ENCODE peak calls at places on chromosomes 6 and 20, in ten cellular contexts. One of them, this sample, is unnamed.
A peak's percentile ranks its signal among the peaks of the same experiment; 100 is the strongest.

GRCh38 chr6:75213732-75214131 is 7.9 kb upstream of the COL12A1 start:
- DNase-seq in mammary epithelial cell: no peak
- DNase-seq in prostate gland: no peak
- DNase-seq in neural progenitor cell: no peak
- DNase-seq in cardiac muscle cell: no peak
- DNase-seq in hepatocyte: no peak
- DNase-seq in heart right ventricle: no peak
- DNase-seq in foreskin keratinocyte: no peak
- DNase-seq in lower lobe of right lung: no peak
- DNase-seq in tibial artery: no peak
- DNase-seq in this sample: no peak

GRCh38 chr6:2714359-2714895 is 36.3 kb downstream of the MYLK4 start:
- DNase-seq in mammary epithelial cell: peak; percentile 58
- DNase-seq in prostate gland: no peak
- DNase-seq in neural progenitor cell: no peak
- DNase-seq in cardiac muscle cell: peak; percentile 92
- DNase-seq in hepatocyte: no peak
- DNase-seq in heart right ventricle: no peak
- DNase-seq in foreskin keratinocyte: peak; percentile 54
- DNase-seq in lower lobe of right lung: no peak
- DNase-seq in tibial artery: no peak
- DNase-seq in this sample: no peak

GRCh38 chr6:142570221-142570671 is 268.4 kb downstream of the ADGRG6 start:
- DNase-seq in mammary epithelial cell: peak; percentile 85
- DNase-seq in prostate gland: peak; percentile 28
- DNase-seq in neural progenitor cell: no peak
- DNase-seq in cardiac muscle cell: no peak
- DNase-seq in hepatocyte: peak; percentile 36
- DNase-seq in heart right ventricle: no peak
- DNase-seq in foreskin keratinocyte: peak; percentile 88
- DNase-seq in lower lobe of right lung: no peak
- DNase-seq in tibial artery: no peak
- DNase-seq in this sample: no peak

GRCh38 chr6:37182736-37183590 is 13.0 kb downstream of the PIM1 start:
- DNase-seq in mammary epithelial cell: no peak
- DNase-seq in prostate gland: no peak
- DNase-seq in neural progenitor cell: no peak
- DNase-seq in cardiac muscle cell: peak; percentile 65
- DNase-seq in hepatocyte: no peak
- DNase-seq in heart right ventricle: no peak
- DNase-seq in foreskin keratinocyte: no peak
- DNase-seq in lower lobe of right lung: peak; percentile 73
- DNase-seq in tibial artery: no peak
- DNase-seq in this sample: peak; percentile 16

GRCh38 chr6:444653-445275 is 53.2 kb downstream of the IRF4 start:
- DNase-seq in mammary epithelial cell: no peak
- DNase-seq in prostate gland: no peak
- DNase-seq in neural progenitor cell: no peak
- DNase-seq in cardiac muscle cell: no peak
- DNase-seq in hepatocyte: no peak
- DNase-seq in heart right ventricle: no peak
- DNase-seq in foreskin keratinocyte: no peak
- DNase-seq in lower lobe of right lung: no peak
- DNase-seq in tibial artery: peak; percentile 12
- DNase-seq in this sample: no peak

GRCh38 chr6:116741571-116741970 is 23.9 kb downstream of the FAM162B start:
- DNase-seq in mammary epithelial cell: no peak
- DNase-seq in prostate gland: no peak
- DNase-seq in neural progenitor cell: no peak
- DNase-seq in cardiac muscle cell: no peak
- DNase-seq in hepatocyte: no peak
- DNase-seq in heart right ventricle: no peak
- DNase-seq in foreskin keratinocyte: no peak
- DNase-seq in lower lobe of right lung: no peak
- DNase-seq in tibial artery: no peak
- DNase-seq in this sample: no peak

GRCh38 chr6:117776441-117776840 is 101.2 kb downstream of the NUS1 start:
- DNase-seq in mammary epithelial cell: peak; percentile 24
- DNase-seq in prostate gland: no peak
- DNase-seq in neural progenitor cell: no peak
- DNase-seq in cardiac muscle cell: no peak
- DNase-seq in hepatocyte: no peak
- DNase-seq in heart right ventricle: no peak
- DNase-seq in foreskin keratinocyte: no peak
- DNase-seq in lower lobe of right lung: no peak
- DNase-seq in tibial artery: no peak
- DNase-seq in this sample: no peak

GRCh38 chr6:134999107-134999506 is 49.2 kb upstream of the ALDH8A1 start:
- DNase-seq in mammary epithelial cell: no peak
- DNase-seq in prostate gland: no peak
- DNase-seq in neural progenitor cell: no peak
- DNase-seq in cardiac muscle cell: no peak
- DNase-seq in hepatocyte: no peak
- DNase-seq in heart right ventricle: no peak
- DNase-seq in foreskin keratinocyte: no peak
- DNase-seq in lower lobe of right lung: no peak
- DNase-seq in tibial artery: no peak
- DNase-seq in this sample: no peak

GRCh38 chr20:58989196-58989595 is 8.1 kb downstream of the NELFCD start:
- DNase-seq in mammary epithelial cell: no peak
- DNase-seq in prostate gland: no peak
- DNase-seq in neural progenitor cell: no peak
- DNase-seq in cardiac muscle cell: no peak
- DNase-seq in hepatocyte: no peak
- DNase-seq in heart right ventricle: no peak
- DNase-seq in foreskin keratinocyte: no peak
- DNase-seq in lower lobe of right lung: no peak
- DNase-seq in tibial artery: peak; percentile 41
- DNase-seq in this sample: no peak

GRCh38 chr20:35735828-35736470 is 6.1 kb downstream of the RBM39 start:
- DNase-seq in mammary epithelial cell: no peak
- DNase-seq in prostate gland: no peak
- DNase-seq in neural progenitor cell: no peak
- DNase-seq in cardiac muscle cell: no peak
- DNase-seq in hepatocyte: no peak
- DNase-seq in heart right ventricle: no peak
- DNase-seq in foreskin keratinocyte: no peak
- DNase-seq in lower lobe of right lung: no peak
- DNase-seq in tibial artery: no peak
- DNase-seq in this sample: no peak

GRCh38 chr6:1164600-1164999 is 147.3 kb upstream of the FOXQ1 start:
- DNase-seq in mammary epithelial cell: no peak
- DNase-seq in prostate gland: no peak
- DNase-seq in neural progenitor cell: no peak
- DNase-seq in cardiac muscle cell: no peak
- DNase-seq in hepatocyte: no peak
- DNase-seq in heart right ventricle: no peak
- DNase-seq in foreskin keratinocyte: no peak
- DNase-seq in lower lobe of right lung: no peak
- DNase-seq in tibial artery: no peak
- DNase-seq in this sample: no peak

GRCh38 chr6:52697903-52698302 is 27.0 kb downstream of the TMEM14A start:
- DNase-seq in mammary epithelial cell: peak; percentile 14
- DNase-seq in prostate gland: no peak
- DNase-seq in neural progenitor cell: no peak
- DNase-seq in cardiac muscle cell: peak; percentile 29
- DNase-seq in hepatocyte: no peak
- DNase-seq in heart right ventricle: no peak
- DNase-seq in foreskin keratinocyte: peak; percentile 12
- DNase-seq in lower lobe of right lung: no peak
- DNase-seq in tibial artery: no peak
- DNase-seq in this sample: no peak

GRCh38 chr20:53635189-53635588 is 41.5 kb upstream of the ZNF217 start:
- DNase-seq in mammary epithelial cell: no peak
- DNase-seq in prostate gland: no peak
- DNase-seq in neural progenitor cell: no peak
- DNase-seq in cardiac muscle cell: no peak
- DNase-seq in hepatocyte: no peak
- DNase-seq in heart right ventricle: no peak
- DNase-seq in foreskin keratinocyte: no peak
- DNase-seq in lower lobe of right lung: no peak
- DNase-seq in tibial artery: no peak
- DNase-seq in this sample: no peak

GRCh38 chr6:2952557-2953095 is 18.7 kb downstream of the SERPINB6 start:
- DNase-seq in mammary epithelial cell: peak; percentile 59
- DNase-seq in prostate gland: peak; percentile 75
- DNase-seq in neural progenitor cell: peak; percentile 76
- DNase-seq in cardiac muscle cell: peak; percentile 92
- DNase-seq in hepatocyte: peak; percentile 85
- DNase-seq in heart right ventricle: peak; percentile 76
- DNase-seq in foreskin keratinocyte: no peak
- DNase-seq in lower lobe of right lung: peak; percentile 86
- DNase-seq in tibial artery: peak; percentile 93
- DNase-seq in this sample: no peak

GRCh38 chr6:17839526-17839925 is 132.8 kb upstream of the NUP153 start:
- DNase-seq in mammary epithelial cell: no peak
- DNase-seq in prostate gland: no peak
- DNase-seq in neural progenitor cell: no peak
- DNase-seq in cardiac muscle cell: no peak
- DNase-seq in hepatocyte: no peak
- DNase-seq in heart right ventricle: no peak
- DNase-seq in foreskin keratinocyte: no peak
- DNase-seq in lower lobe of right lung: no peak
- DNase-seq in tibial artery: no peak
- DNase-seq in this sample: no peak

DNA sequence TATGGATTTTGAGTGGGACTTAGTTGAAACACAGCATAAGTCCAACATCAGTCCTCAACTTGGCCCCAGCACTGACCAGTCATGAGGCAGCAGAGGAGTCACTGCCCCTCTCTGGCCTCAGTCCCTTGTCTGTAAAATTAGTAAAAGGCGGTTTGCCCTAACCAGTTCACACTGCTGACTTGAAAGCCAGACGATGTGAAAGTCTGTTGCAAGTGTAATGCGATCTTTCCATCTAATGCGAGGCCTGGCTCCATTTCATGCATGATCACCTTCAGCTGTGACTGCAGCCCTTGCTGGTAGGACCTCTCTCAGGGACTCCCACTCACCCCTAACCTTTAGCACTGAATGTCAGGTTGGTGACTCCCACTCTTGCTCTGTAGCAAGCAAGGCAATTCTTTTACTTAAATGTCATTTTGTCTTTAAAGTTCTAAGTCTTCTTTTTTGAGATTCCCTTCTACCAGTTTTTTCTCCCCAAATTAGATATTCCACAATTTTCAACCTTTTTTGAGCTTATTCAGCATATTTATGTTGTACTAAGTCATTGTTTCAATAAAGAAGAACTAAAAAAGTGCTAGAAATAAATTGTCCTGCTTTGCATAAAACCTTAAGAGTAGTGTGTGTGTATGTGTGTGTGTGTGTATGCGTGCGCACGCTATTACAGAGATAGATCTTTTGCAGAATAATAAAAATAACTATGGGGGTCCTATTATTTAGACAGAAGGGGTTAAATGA is 245.5 kb downstream of the PACRG start:
- DNase-seq in mammary epithelial cell: no peak
- DNase-seq in prostate gland: no peak
- DNase-seq in neural progenitor cell: peak; percentile 7
- DNase-seq in cardiac muscle cell: no peak
- DNase-seq in hepatocyte: no peak
- DNase-seq in heart right ventricle: no peak
- DNase-seq in foreskin keratinocyte: no peak
- DNase-seq in lower lobe of right lung: no peak
- DNase-seq in tibial artery: no peak
- DNase-seq in this sample: no peak
- H3K27ac ChIP-seq in mammary epithelial cell: no peak overlapping the region
- H3K27ac ChIP-seq in prostate gland: no peak overlapping the region
- H3K27ac ChIP-seq in neural progenitor cell: no peak overlapping the region
- H3K27ac ChIP-seq in cardiac muscle cell: no peak overlapping the region
- H3K27ac ChIP-seq in hepatocyte: no peak overlapping the region
- H3K27ac ChIP-seq in heart right ventricle: no peak overlapping the region
- H3K27ac ChIP-seq in foreskin keratinocyte: no peak overlapping the region
- H3K27ac ChIP-seq in lower lobe of right lung: no peak overlapping the region
- H3K27ac ChIP-seq in tibial artery: no peak overlapping the region
- H3K27ac ChIP-seq in this sample: no peak overlapping the region

DNA sequence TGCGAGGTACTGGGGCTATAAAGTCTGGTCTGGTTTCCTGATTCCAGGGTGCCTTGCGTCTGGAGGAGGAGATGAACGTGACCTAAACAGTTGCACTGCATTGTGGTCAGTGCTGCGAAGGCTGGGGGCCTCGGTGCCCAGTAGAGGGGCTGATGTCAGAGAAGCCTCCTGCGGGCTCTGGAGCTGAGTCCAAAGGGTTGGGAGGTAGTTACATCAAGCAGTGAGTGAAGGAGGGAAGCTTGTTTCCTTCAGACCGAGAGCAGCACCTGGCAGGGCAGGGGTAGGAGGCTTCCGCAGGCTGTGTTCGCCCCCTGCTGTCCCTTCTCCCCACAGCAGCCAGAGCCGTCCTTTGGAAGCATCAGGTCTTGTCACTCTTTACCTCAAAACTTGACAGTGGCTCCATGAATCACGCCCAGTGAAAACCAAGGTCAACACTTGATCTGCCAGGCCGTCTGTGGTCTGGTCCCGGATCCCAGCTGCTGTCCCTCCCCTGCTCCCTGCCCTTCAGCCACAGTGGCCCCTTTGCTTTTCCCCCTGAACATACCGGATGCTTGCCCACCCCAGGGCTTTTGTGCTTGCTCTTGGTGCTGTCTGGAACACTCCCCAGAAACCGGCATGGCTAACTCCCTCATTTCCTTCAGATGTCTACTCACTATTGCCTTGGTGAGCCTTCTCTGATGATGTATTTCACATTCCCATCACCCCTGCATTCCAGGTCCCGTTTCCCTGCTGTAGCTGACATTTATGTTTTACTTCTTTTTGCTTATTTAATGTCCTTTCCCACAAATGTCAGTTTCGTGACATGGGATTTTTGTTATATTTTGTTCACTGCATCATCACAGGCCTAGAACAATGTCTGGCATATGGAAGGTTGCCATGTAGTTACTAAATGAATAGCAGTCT is 7.0 kb downstream of the DYNLRB1 start:
- DNase-seq in mammary epithelial cell: peak; percentile 17
- DNase-seq in prostate gland: peak; percentile 46
- DNase-seq in neural progenitor cell: peak; percentile 69
- DNase-seq in cardiac muscle cell: peak; percentile 55
- DNase-seq in hepatocyte: peak; percentile 79
- DNase-seq in heart right ventricle: no peak
- DNase-seq in foreskin keratinocyte: no peak
- DNase-seq in lower lobe of right lung: no peak
- DNase-seq in tibial artery: peak; percentile 64
- DNase-seq in this sample: peak; percentile 33
- H3K27ac ChIP-seq in mammary epithelial cell: no peak overlapping the region
- H3K27ac ChIP-seq in prostate gland: peak overlapping the region; percentile 86
- H3K27ac ChIP-seq in neural progenitor cell: no peak overlapping the region
- H3K27ac ChIP-seq in cardiac muscle cell: peak overlapping the region; percentile 17
- H3K27ac ChIP-seq in hepatocyte: peak overlapping the region; percentile 74
- H3K27ac ChIP-seq in heart right ventricle: no peak overlapping the region
- H3K27ac ChIP-seq in foreskin keratinocyte: no peak overlapping the region
- H3K27ac ChIP-seq in lower lobe of right lung: peak overlapping the region; percentile 8
- H3K27ac ChIP-seq in tibial artery: peak overlapping the region; percentile 56
- H3K27ac ChIP-seq in this sample: peak overlapping the region; percentile 99

GRCh38 chr6:108671175-108671574 is 110.5 kb downstream of the FOXO3 start:
- DNase-seq in mammary epithelial cell: no peak
- DNase-seq in prostate gland: no peak
- DNase-seq in neural progenitor cell: no peak
- DNase-seq in cardiac muscle cell: no peak
- DNase-seq in hepatocyte: no peak
- DNase-seq in heart right ventricle: no peak
- DNase-seq in foreskin keratinocyte: no peak
- DNase-seq in lower lobe of right lung: no peak
- DNase-seq in tibial artery: no peak
- DNase-seq in this sample: no peak
- H3K27ac ChIP-seq in mammary epithelial cell: no peak overlapping the region
- H3K27ac ChIP-seq in prostate gland: no peak overlapping the region
- H3K27ac ChIP-seq in neural progenitor cell: no peak overlapping the region
- H3K27ac ChIP-seq in cardiac muscle cell: no peak overlapping the region
- H3K27ac ChIP-seq in hepatocyte: no peak overlapping the region
- H3K27ac ChIP-seq in heart right ventricle: no peak overlapping the region
- H3K27ac ChIP-seq in foreskin keratinocyte: no peak overlapping the region
- H3K27ac ChIP-seq in lower lobe of right lung: no peak overlapping the region
- H3K27ac ChIP-seq in tibial artery: no peak overlapping the region
- H3K27ac ChIP-seq in this sample: no peak overlapping the region

GRCh38 chr6:107046316-107046715 is 18.3 kb downstream of the MTRES1 start:
- DNase-seq in mammary epithelial cell: no peak
- DNase-seq in prostate gland: no peak
- DNase-seq in neural progenitor cell: peak; percentile 54
- DNase-seq in cardiac muscle cell: no peak
- DNase-seq in hepatocyte: no peak
- DNase-seq in heart right ventricle: no peak
- DNase-seq in foreskin keratinocyte: no peak
- DNase-seq in lower lobe of right lung: no peak
- DNase-seq in tibial artery: no peak
- DNase-seq in this sample: no peak
- H3K27ac ChIP-seq in mammary epithelial cell: no peak overlapping the region
- H3K27ac ChIP-seq in prostate gland: no peak overlapping the region
- H3K27ac ChIP-seq in neural progenitor cell: peak overlapping the region; percentile 58
- H3K27ac ChIP-seq in cardiac muscle cell: peak overlapping the region; percentile 3
- H3K27ac ChIP-seq in hepatocyte: no peak overlapping the region
- H3K27ac ChIP-seq in heart right ventricle: no peak overlapping the region
- H3K27ac ChIP-seq in foreskin keratinocyte: no peak overlapping the region
- H3K27ac ChIP-seq in lower lobe of right lung: no peak overlapping the region
- H3K27ac ChIP-seq in tibial artery: no peak overlapping the region
- H3K27ac ChIP-seq in this sample: no peak overlapping the region

This sample was measured in substantia nigra.